ENCODE peak calls at places on chromosomes 3 and 15, in six cellular contexts. G, V, E, A, Y and B are unnamed samples.

GRCh38 chr3:197466586-197467399 is 89.0 kb downstream of the BDH1 start:
- DNase-seq in G (no peak), A (peak; percentile 44), E (no peak), V (peak; percentile 75), Y (no peak), B (no peak)

GRCh38 chr3:172448661-172449467 is 608 bp upstream of the GHSR start:
- DNase-seq in G (no peak), A (no peak), V (no peak), Y (no peak), E (no peak), B (no peak)

GRCh38 chr15:78921517-78921916 is 23.3 kb downstream of the CTSH start:
- DNase-seq in G (no peak), E (no peak), V (no peak), Y (no peak), A (no peak), B (no peak)

GRCh38 chr15:79863886-79864285 is 32.9 kb downstream of the MTHFS start:
- DNase-seq in Y (no peak), V (peak; percentile 70), G (no peak), E (no peak), A (no peak), B (no peak)

GRCh38 chr3:84679211-84679610 is 279.6 kb upstream of the CADM2 start:
- DNase-seq in V (no peak), A (no peak), G (no peak), E (no peak), Y (no peak), B (no peak)

GRCh38 chr3:57006949-57007419 is 53.5 kb upstream of the SPATA12 start:
- DNase-seq in E (peak; percentile 44), V (peak; percentile 38), G (peak; percentile 50), Y (peak; percentile 36), A (no peak), B (peak; percentile 51)

GRCh38 chr3:72996473-72997333 is at the start of gene PPP4R2:
- DNase-seq in G (peak; percentile 89), Y (peak; percentile 90), E (peak; percentile 89), A (peak; percentile 93), V (peak; percentile 76), B (peak; percentile 87)

GRCh38 chr3:150124142-150124541 is 153.4 kb upstream of the PFN2 start:
- DNase-seq in V (no peak), G (no peak), E (no peak), Y (no peak), A (no peak), B (no peak)

DNA sequence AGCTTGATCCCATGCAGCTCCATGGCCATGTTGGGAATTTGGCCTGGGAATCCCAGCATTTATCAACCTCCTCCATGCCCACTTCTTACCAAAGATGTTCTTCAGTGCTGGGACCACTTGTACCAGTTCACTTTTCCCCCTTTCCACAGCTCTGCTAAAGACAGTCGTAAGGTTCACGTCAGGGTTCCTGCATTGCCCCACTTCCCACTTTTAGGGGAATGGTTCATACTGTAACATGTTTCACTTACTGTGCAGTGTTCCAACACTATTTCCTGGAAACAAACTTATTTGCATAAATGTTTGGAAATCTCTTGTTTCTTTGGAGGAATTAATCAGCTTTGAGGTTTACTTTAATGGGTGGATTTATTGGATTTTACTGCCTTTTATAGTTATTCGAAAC is 16.9 kb downstream of the APH1B start:
- DNase-seq in Y (no peak), E (no peak), A (no peak), G (no peak), V (no peak), B (no peak)
- TF ChIP-seq CTCF in Y (no peak), E (no peak), A (no peak), G (no peak), V (no peak), B (no peak)

GRCh38 chr3:18346097-18346496 is 79.0 kb downstream of the SATB1 start:
- DNase-seq in E (no peak), Y (no peak), G (no peak), V (no peak), A (no peak), B (no peak)
- H3K4me1 ChIP-seq in E (peaks cover 18% of the 10 kb centered on the region), Y (no peaks in the 10 kb centered on the region), G (no peaks in the 10 kb centered on the region), V (no peaks in the 10 kb centered on the region), A (no peaks in the 10 kb centered on the region), B (no peaks in the 10 kb centered on the region)

GRCh38 chr3:49930241-49930690 is 655 bp upstream of the MON1A start:
- DNase-seq in G (no peak), E (no peak), Y (no peak), A (no peak), V (no peak), B (no peak)
- H3K4me3 ChIP-seq in G (peak overlapping the region; percentile 56), E (peak overlapping the region; percentile 76), Y (peak overlapping the region; percentile 77), A (peak overlapping the region; percentile 68), V (peak overlapping the region; percentile 82), B (peak overlapping the region; percentile 53)

GRCh38 chr3:37554364-37554763 is 307.3 kb upstream of the CTDSPL start:
- DNase-seq in V (no peak), E (no peak), Y (no peak), A (no peak), G (peak; percentile 16), B (no peak)
- TF ChIP-seq CTCF in V (no peak), E (peak; percentile 60), Y (no peak), A (no peak), G (no peak), B (no peak)

DNA sequence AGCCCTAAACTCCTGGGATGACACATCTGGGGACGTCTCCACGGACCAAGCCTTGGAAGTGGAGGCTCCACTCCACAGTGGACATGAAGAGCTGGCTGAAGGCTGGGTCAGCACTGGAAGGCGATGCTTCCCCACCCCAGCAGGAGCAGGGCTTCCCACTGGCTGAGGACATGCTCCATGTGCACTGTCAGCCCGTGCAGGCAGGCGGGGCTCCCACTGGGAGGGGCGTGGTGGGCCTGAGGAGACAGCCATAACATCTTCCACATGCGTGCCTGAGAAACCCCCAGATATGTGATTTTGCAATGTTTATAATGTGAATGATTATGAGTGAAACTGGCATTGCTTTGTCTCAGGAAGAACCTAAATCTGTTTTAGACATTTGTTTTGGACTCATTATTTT is 231.3 kb downstream of the KLF13 start:
- DNase-seq in G (no peak), E (no peak), A (no peak), Y (no peak), V (no peak), B (no peak)
- H3K4me1 ChIP-seq in G (no peaks in the 10 kb centered on the region), E (no peaks in the 10 kb centered on the region), A (no peaks in the 10 kb centered on the region), Y (no peaks in the 10 kb centered on the region), V (peaks cover 4% of the 10 kb centered on the region), B (no peaks in the 10 kb centered on the region)

GRCh38 chr3:129629011-129629410 is 22.5 kb upstream of the PLXND1 start:
- DNase-seq in E (no peak), V (no peak), Y (no peak), A (no peak), G (peak; percentile 9), B (no peak)

GRCh38 chr3:129626744-129627349 is 20.4 kb upstream of the PLXND1 start:
- DNase-seq in A (peak; percentile 89), E (peak; percentile 72), G (peak; percentile 90), Y (peak; percentile 91), V (peak; percentile 59), B (peak; percentile 97)

GRCh38 chr3:129625071-129625874 is 18.8 kb upstream of the PLXND1 start:
- DNase-seq in V (no peak), Y (peak; percentile 32), A (no peak), E (no peak), G (peak; percentile 31), B (peak; percentile 19)

GRCh38 chr3:129627350-129628168 is 21.1 kb upstream of the PLXND1 start:
- DNase-seq in Y (peak; percentile 75), G (peak; percentile 73), A (peak; percentile 89), V (peak; percentile 59), E (peak; percentile 69), B (peak; percentile 86)

GRCh38 chr3:129628169-129628522 is 21.7 kb upstream of the PLXND1 start:
- DNase-seq in G (no peak), E (no peak), V (no peak), Y (peak; percentile 53), A (no peak), B (no peak)
- H3K4me3 ChIP-seq in G (peak overlapping the region; percentile 53), E (no peak overlapping the region), V (peak overlapping the region; percentile 48), Y (peak overlapping the region; percentile 52), A (peak overlapping the region; percentile 52), B (peak overlapping the region; percentile 71)